ENCODE peak calls at places on chromosomes 6 and 20, in four cellular contexts. K is astrocyte, O is GM13976, V is endothelial cell. C is an unnamed sample.

GRCh38 chr6:7129784-7130569 is 22.2 kb downstream of the RREB1 start:
- DNase-seq in V (no peak), O (no peak), K (peak), C (no peak)

GRCh38 chr6:127302728-127303675 is 36.3 kb downstream of the RNF146 start:
- DNase-seq in O (peak), K (no peak), V (peak), C (peak)

GRCh38 chr6:47027315-47027714 is 14.8 kb downstream of the ADGRF1 start:
- DNase-seq in O (no peak), K (no peak), V (no peak), C (no peak)

GRCh38 chr20:16030253-16030652 is 543.0 kb downstream of the KIF16B start:
- DNase-seq in K (no peak), O (no peak), V (no peak), C (no peak)

GRCh38 chr6:144144996-144145395 is 5.3 kb upstream of the STX11 start:
- DNase-seq in K (no peak), V (no peak), O (no peak), C (no peak)

GRCh38 chr20:47464380-47465101 is 37.1 kb upstream of the NCOA3 start:
- DNase-seq in O (no peak), V (no peak), K (peak), C (peak)

GRCh38 chr6:149233056-149233715 is 84.3 kb upstream of the TAB2 start:
- DNase-seq in O (no peak), V (no peak), K (peak), C (peak)

GRCh38 chr6:79646006-79646405 is 14.9 kb downstream of the SH3BGRL2 start:
- DNase-seq in V (peak), K (no peak), O (no peak), C (no peak)

GRCh38 chr20:22098451-22098850 is 393.0 kb downstream of the PAX1 start:
- DNase-seq in V (no peak), K (no peak), O (no peak), C (no peak)

GRCh38 chr6:134111062-134111677 is 58.7 kb upstream of the SLC2A12 start:
- DNase-seq in O (peak), K (peak), V (peak), C (peak)

GRCh38 chr20:3933126-3933684 is 44.0 kb downstream of the PANK2 start:
- DNase-seq in O (no peak), V (no peak), K (no peak), C (no peak)

GRCh38 chr6:161406633-161407032 is 132.8 kb upstream of the AGPAT4 start:
- DNase-seq in O (no peak), K (peak), V (no peak), C (no peak)

GRCh38 chr6:26064619-26065257 is 22.5 kb upstream of the HFE start:
- DNase-seq in O (peak), K (peak), V (peak), C (peak)

GRCh38 chr6:136647363-136647763 is 97.1 kb upstream of the MAP7 start:
- DNase-seq in K (peak), O (peak), V (no peak), C (no peak)

GRCh38 chr20:51363378-51363777 is 179.1 kb downstream of the NFATC2 start:
- DNase-seq in V (no peak), K (no peak), O (no peak), C (no peak)

GRCh38 chr6:37209461-37210205 is 39.7 kb downstream of the PIM1 start:
- DNase-seq in O (no peak), K (no peak), V (no peak), C (no peak)

GRCh38 chr6:63584125-63584514 is 11.8 kb downstream of the LOC128125822 start:
- DNase-seq in K (no peak), V (no peak), O (no peak), C (no peak)

GRCh38 chr6:16414205-16414604 is 175.8 kb downstream of the GMPR start:
- DNase-seq in K (peak), O (no peak), V (no peak), C (no peak)

GRCh38 chr20:58659841-58660240 is 8.8 kb downstream of the STX16 start:
- DNase-seq in O (no peak), V (no peak), K (no peak), C (no peak)

GRCh38 chr6:14037402-14038277 is 79.9 kb upstream of the CD83 start:
- DNase-seq in V (no peak), K (peak), O (no peak), C (peak)

GRCh38 chr6:160137989-160138835 is 16.6 kb downstream of the SLC22A1 start:
- DNase-seq in O (peak), V (peak), K (peak), C (peak)

GRCh38 chr20:38950254-38950653 is 11.9 kb upstream of the DHX35 start:
- DNase-seq in O (no peak), K (no peak), V (no peak), C (no peak)

GRCh38 chr6:111846061-111846460 is 27.2 kb downstream of the FYN start:
- DNase-seq in K (no peak), O (no peak), V (no peak), C (no peak)

GRCh38 chr6:754202-754601 is 61.3 kb upstream of the EXOC2 start:
- DNase-seq in V (no peak), O (no peak), K (no peak), C (no peak)

DNA sequence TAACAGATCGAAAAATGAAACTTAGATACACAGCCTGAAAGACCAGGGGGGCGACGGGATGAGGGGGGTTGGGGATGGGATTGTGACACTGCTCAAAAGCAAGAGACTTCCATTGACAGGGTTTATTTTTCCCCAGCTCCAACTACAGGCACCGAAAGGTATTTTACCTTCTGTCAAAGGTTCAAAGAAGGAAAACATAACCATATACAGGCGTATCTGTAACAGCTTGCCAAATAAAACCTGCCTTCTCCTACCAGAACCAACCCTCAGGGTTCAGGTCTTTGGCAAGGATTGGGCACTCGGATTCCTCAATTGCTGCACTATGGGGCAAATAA is 1.3 kb downstream of the EPHA7 start:
- DNase-seq in O (peak), K (no peak), V (no peak), C (no peak)
- TF ChIP-seq CTCF in O (no peak), K (no peak), V (no peak), C (no peak)

DNA sequence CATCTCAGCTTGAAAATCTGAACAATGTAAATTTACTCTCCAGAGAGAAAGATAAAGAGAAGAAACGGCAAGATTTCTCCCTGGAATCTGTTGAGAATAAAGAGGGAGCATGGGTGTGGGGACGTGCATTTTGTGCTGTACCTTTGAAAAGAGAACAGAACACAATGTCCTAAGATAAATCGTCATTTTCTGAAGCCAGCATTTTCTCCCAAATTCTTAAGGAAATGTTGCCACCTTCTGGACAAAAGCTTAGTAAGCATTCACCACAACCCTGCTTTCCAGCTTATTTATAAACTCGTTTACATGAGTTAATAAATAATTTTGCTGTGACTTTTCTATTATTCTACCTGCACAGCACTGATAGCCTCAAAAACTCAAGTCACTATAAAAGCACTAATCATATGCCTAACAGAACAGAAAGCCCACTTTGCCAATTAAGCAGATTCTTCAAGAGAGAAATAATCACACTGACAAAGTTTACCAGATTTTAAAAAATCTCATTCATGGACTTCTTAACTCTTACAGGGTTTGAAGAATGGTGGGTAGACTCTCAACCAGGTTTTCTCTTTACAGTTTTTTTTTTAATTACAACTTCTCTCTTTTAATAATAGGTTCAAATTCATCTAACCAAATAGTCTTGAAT is 155.8 kb downstream of the MBOAT1 start:
- DNase-seq in K (peak), O (peak), V (peak), C (peak)
- TF ChIP-seq CTCF in K (peak), O (peak), V (peak), C (peak)

GRCh38 chr6:64703922-64704321 is 1003.1 kb downstream of the EYS start:
- DNase-seq in K (no peak), O (no peak), V (no peak), C (no peak)
- TF ChIP-seq CTCF in K (no peak), O (no peak), V (no peak), C (no peak)

GRCh38 chr6:106884576-106884975 is 90.0 kb downstream of the CD24 start:
- DNase-seq in V (no peak), K (no peak), O (no peak), C (no peak)

GRCh38 chr6:106882601-106883518 is 91.7 kb downstream of the CD24 start:
- DNase-seq in O (no peak), K (no peak), V (no peak), C (no peak)

GRCh38 chr6:106882133-106882532 is 92.4 kb downstream of the CD24 start:
- DNase-seq in O (no peak), K (no peak), V (no peak), C (no peak)

GRCh38 chr6:106885659-106886058 is 88.9 kb downstream of the CD24 start:
- DNase-seq in O (no peak), V (no peak), K (no peak), C (no peak)

GRCh38 chr6:106883808-106884262 is 90.7 kb downstream of the CD24 start:
- DNase-seq in V (no peak), O (no peak), K (no peak), C (no peak)
- TF ChIP-seq CTCF in V (no peak), O (no peak), K (no peak), C (peak)

DNA sequence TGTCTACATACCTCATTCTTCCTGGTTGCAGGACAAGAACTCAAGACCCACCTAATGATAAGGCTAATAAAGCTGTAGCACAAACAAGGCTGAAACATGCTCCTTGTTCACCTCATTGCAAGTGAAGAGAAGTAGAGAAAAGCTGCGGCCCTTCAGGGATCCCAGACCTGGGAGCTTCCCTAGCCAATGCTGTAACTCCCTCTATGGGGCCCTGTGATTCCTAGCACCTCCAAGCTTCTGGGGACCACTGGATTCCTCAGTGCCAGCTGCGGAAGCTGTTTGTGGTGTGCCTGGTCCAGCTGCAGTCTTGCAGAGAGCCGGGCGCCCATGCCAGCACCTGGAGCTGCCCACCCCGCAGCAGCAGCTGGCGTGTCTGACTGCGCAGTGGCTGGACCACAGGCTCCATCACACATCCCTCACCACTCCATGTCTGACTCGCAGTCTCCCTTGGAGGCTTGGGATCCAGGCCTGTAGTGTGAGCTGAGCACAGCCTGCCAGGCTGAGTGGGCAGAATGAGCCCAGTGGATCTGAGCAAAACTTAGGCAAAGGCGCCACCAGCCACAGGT is 737.2 kb upstream of the GJE1 start:
- DNase-seq in O (no peak), K (no peak), V (no peak), C (no peak)
- TF ChIP-seq CTCF in O (no peak), K (no peak), V (no peak), C (no peak)

C was measured in HFFc6.